ENCODE peak calls at places on chromosomes 7 and 10, in ten cellular contexts. S, C, V, N, K, J, Z, D, X and T are unnamed samples. For H3K4me1, the result is how much of the 10 kb centered on the place peaks cover.

GRCh38 chr10:129058664-129059155 is 408.3 kb upstream of the MGMT start:
- DNase-seq in S (peak), C (no peak), V (no peak), N (no peak), K (no peak), J (no peak), Z (no peak), D (no peak), X (no peak), T (peak)

GRCh38 chr10:51862149-51862548 is 162.8 kb upstream of the CSTF2T start:
- DNase-seq in S (no peak), C (no peak), V (no peak), N (no peak), K (no peak), J (no peak), Z (no peak), D (no peak), X (no peak), T (no peak)

GRCh38 chr7:133190172-133190528 is 62.7 kb upstream of the EXOC4 start:
- DNase-seq in S (no peak), C (no peak), V (no peak), N (no peak), K (no peak), J (no peak), Z (no peak), D (no peak), X (no peak), T (no peak)

GRCh38 chr10:108049668-108050067 is 885.2 kb upstream of the SORCS1 start:
- DNase-seq in S (no peak), C (no peak), V (no peak), N (no peak), K (no peak), J (no peak), Z (no peak), D (no peak), X (no peak), T (no peak)

GRCh38 chr10:111996103-111996502 is 187.5 kb downstream of the GPAM start:
- DNase-seq in S (no peak), C (no peak), V (no peak), N (no peak), K (no peak), J (no peak), Z (no peak), D (no peak), X (no peak), T (no peak)

GRCh38 chr10:52637592-52637991 is 135.0 kb downstream of the MBL2 start:
- DNase-seq in S (no peak), C (no peak), V (no peak), N (no peak), K (no peak), J (no peak), Z (no peak), D (no peak), X (no peak), T (no peak)

GRCh38 chr7:50355817-50356178 is 51.3 kb downstream of the IKZF1 start:
- DNase-seq in S (no peak), C (peak), V (no peak), N (no peak), K (no peak), J (no peak), Z (no peak), D (no peak), X (no peak), T (no peak)

GRCh38 chr7:131250331-131250730 is 77.3 kb upstream of the MKLN1 start:
- DNase-seq in S (no peak), C (no peak), V (no peak), N (no peak), K (no peak), J (peak), Z (no peak), D (no peak), X (no peak), T (no peak)

GRCh38 chr10:125159932-125160855 is at the start of gene CTBP2:
- DNase-seq in S (peak), C (peak), V (peak), N (no peak), K (peak), J (no peak), Z (peak), D (no peak), X (peak), T (no peak)

GRCh38 chr7:39105720-39106119 is 128.0 kb downstream of the POU6F2 start:
- DNase-seq in S (no peak), C (no peak), V (no peak), N (no peak), K (no peak), J (no peak), Z (no peak), D (no peak), X (no peak), T (no peak)
- H3K4me1 ChIP-seq in S (under half), C (under half), V (under half), N (under half), K (under half), J (under half), Z (under half), D (under half), X (under half), T (under half)

GRCh38 chr7:156608176-156608478 is 32.4 kb upstream of the RNF32 start:
- DNase-seq in S (no peak), C (no peak), V (no peak), N (no peak), K (no peak), J (no peak), Z (no peak), D (no peak), X (no peak), T (no peak)

GRCh38 chr7:156607332-156608175 is 33.0 kb upstream of the RNF32 start:
- DNase-seq in S (no peak), C (no peak), V (no peak), N (no peak), K (no peak), J (peak), Z (no peak), D (no peak), X (no peak), T (no peak)

GRCh38 chr7:156606135-156606534 is 34.4 kb upstream of the RNF32 start:
- DNase-seq in S (no peak), C (no peak), V (no peak), N (no peak), K (no peak), J (no peak), Z (no peak), D (no peak), X (no peak), T (no peak)

GRCh38 chr7:156604836-156605695 is 35.5 kb upstream of the RNF32 start:
- DNase-seq in S (no peak), C (no peak), V (no peak), N (no peak), K (no peak), J (no peak), Z (no peak), D (no peak), X (no peak), T (no peak)

DNA sequence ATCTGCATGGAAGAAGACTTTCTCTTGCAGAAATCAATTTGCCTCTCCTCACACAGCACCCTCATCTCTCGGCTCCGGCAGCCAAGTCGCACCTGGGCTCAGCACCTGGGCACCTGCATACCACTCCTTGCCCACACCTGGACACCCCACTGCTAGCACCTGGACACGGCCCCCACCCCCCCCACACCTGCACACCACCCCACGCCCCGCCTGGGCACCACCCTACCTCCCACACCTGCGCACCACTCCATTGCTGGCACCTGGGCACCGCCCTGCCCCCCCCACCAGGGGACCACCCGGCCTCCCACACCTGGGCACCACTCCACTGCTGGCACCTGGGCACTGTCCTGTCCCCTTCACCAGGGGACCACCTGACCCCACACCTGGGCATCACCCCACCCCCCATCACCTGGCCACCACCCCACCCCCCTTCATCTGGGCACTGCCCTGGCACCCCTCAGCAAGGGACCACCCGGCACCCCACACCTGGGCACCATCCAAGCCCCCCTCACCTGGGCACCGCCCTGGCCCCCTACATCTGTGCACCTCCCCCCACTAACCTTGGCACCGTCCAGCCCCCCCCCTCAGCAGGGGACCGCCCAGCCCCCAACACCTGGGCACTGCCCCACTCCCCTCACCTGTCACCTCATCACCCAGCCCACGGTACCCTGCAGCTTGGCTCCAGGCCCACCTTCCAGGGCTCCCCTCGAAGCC is 33.8 kb upstream of the RNF32 start:
- DNase-seq in S (no peak), C (no peak), V (no peak), N (no peak), K (no peak), J (no peak), Z (no peak), D (no peak), X (no peak), T (no peak)
- H3K4me3 ChIP-seq in S (no peak), C (peak), V (no peak), N (no peak), K (no peak), J (no peak), Z (no peak), D (peak), X (peak), T (no peak)

DNA sequence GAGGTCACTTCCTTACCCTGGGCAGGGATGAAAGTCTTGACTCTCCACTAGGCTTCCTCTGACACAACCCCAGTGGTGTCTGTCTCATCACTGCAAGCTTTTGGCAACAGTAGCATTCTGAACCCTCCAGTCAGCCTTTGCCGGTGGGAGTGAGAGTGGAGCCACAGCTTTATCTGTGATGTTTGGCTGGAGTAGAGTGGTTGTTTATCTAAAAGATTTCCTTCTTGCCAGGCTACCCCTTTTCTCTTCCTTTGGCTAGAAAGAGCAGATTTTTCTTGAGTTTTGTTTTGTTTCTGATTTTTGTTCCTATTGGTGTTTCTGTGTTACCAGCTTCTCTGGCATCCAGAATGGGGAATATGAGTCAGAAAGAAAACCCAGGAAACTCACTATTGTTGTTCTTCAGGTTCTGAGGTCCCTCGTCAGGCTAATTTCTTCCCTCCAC is 98.9 kb upstream of the KIF5B start:
- DNase-seq in S (no peak), C (no peak), V (no peak), N (no peak), K (no peak), J (peak), Z (no peak), D (no peak), X (no peak), T (no peak)
- H3K4me1 ChIP-seq in S (under half), C (under half), V (under half), N (under half), K (under half), J (under half), Z (under half), D (under half), X (under half), T (under half)

GRCh38 chr7:158588085-158588877 is 658 bp upstream of the PTPRN2 start:
- DNase-seq in S (no peak), C (peak), V (no peak), N (no peak), K (no peak), J (no peak), Z (no peak), D (no peak), X (no peak), T (no peak)
- H3K4me3 ChIP-seq in S (no peak), C (peak), V (no peak), N (no peak), K (peak), J (peak), Z (no peak), D (peak), X (peak), T (peak)

GRCh38 chr7:36045830-36046341 is 107.2 kb upstream of the EEPD1 start:
- DNase-seq in S (no peak), C (no peak), V (no peak), N (no peak), K (no peak), J (no peak), Z (no peak), D (no peak), X (no peak), T (no peak)

GRCh38 chr7:36045275-36045674 is 107.8 kb upstream of the EEPD1 start:
- DNase-seq in S (no peak), C (no peak), V (peak), N (no peak), K (no peak), J (peak), Z (no peak), D (no peak), X (no peak), T (no peak)

GRCh38 chr7:36048141-36048901 is 104.7 kb upstream of the EEPD1 start:
- DNase-seq in S (no peak), C (peak), V (peak), N (no peak), K (peak), J (peak), Z (no peak), D (no peak), X (no peak), T (no peak)

GRCh38 chr7:36047254-36047653 is 105.8 kb upstream of the EEPD1 start:
- DNase-seq in S (no peak), C (no peak), V (no peak), N (no peak), K (no peak), J (no peak), Z (no peak), D (no peak), X (no peak), T (no peak)

DNA sequence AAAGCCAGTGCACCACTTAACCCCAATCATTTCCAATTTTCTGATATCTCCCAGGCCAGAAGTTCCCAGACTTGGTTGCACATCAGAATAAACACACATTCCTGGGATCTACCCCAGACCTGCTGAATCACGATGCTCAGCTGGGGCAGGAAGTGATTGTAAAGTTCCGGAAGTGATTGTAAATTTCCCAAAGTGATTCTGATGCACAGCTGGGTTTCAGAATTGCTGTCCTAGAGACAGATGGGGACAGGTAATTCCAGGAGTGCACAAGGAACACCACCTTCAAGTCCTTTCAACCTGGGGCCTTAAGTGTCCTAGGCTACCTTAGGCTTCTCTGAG is 104.2 kb upstream of the EEPD1 start:
- DNase-seq in S (no peak), C (no peak), V (no peak), N (no peak), K (no peak), J (peak), Z (no peak), D (no peak), X (no peak), T (no peak)
- H3K4me1 ChIP-seq in S (under half), C (under half), V (under half), N (under half), K (under half), J (under half), Z (under half), D (under half), X (half or more), T (under half)

GRCh38 chr10:22605168-22605567 is 109.2 kb downstream of the PIP4K2A start:
- DNase-seq in S (no peak), C (no peak), V (no peak), N (no peak), K (peak), J (peak), Z (no peak), D (no peak), X (no peak), T (no peak)
- H3K4me3 ChIP-seq in S (no peak), C (no peak), V (no peak), N (no peak), K (no peak), J (no peak), Z (no peak), D (no peak), X (no peak), T (no peak)

GRCh38 chr7:117165656-117166055 is 157.2 kb downstream of the WNT2 start:
- DNase-seq in S (no peak), C (no peak), V (no peak), N (no peak), K (no peak), J (no peak), Z (no peak), D (peak), X (peak), T (no peak)
- H3K4me1 ChIP-seq in S (under half), C (under half), V (under half), N (under half), K (under half), J (under half), Z (under half), D (under half), X (under half), T (under half)

GRCh38 chr10:80414126-80414898 is 6.0 kb downstream of the PRXL2A start:
- DNase-seq in S (no peak), C (no peak), V (no peak), N (no peak), K (no peak), J (peak), Z (no peak), D (no peak), X (no peak), T (no peak)
- H3K4me3 ChIP-seq in S (no peak), C (no peak), V (no peak), N (no peak), K (no peak), J (no peak), Z (no peak), D (no peak), X (peak), T (peak)

GRCh38 chr7:148395292-148395691 is 195.3 kb upstream of the C7orf33 start:
- DNase-seq in S (no peak), C (no peak), V (no peak), N (no peak), K (no peak), J (no peak), Z (no peak), D (no peak), X (no peak), T (no peak)

GRCh38 chr7:148397555-148397954 is 193.0 kb upstream of the C7orf33 start:
- DNase-seq in S (no peak), C (no peak), V (no peak), N (no peak), K (no peak), J (no peak), Z (no peak), D (no peak), X (no peak), T (no peak)

GRCh38 chr7:148397056-148397455 is 193.5 kb upstream of the C7orf33 start:
- DNase-seq in S (no peak), C (no peak), V (no peak), N (no peak), K (no peak), J (no peak), Z (no peak), D (no peak), X (no peak), T (no peak)

GRCh38 chr7:148394582-148394981 is 196.0 kb upstream of the C7orf33 start:
- DNase-seq in S (no peak), C (no peak), V (no peak), N (no peak), K (no peak), J (no peak), Z (no peak), D (no peak), X (no peak), T (no peak)

GRCh38 chr7:148395990-148396716 is 194.4 kb upstream of the C7orf33 start:
- DNase-seq in S (no peak), C (no peak), V (no peak), N (no peak), K (no peak), J (no peak), Z (no peak), D (no peak), X (no peak), T (no peak)
- H3K4me1 ChIP-seq in S (under half), C (under half), V (under half), N (under half), K (under half), J (under half), Z (under half), D (under half), X (under half), T (under half)

GRCh38 chr10:324593-324992 is 189.3 kb downstream of the ZMYND11 start:
- DNase-seq in S (peak), C (no peak), V (no peak), N (no peak), K (no peak), J (no peak), Z (no peak), D (no peak), X (no peak), T (peak)

GRCh38 chr10:325282-325681 is 190.0 kb downstream of the ZMYND11 start:
- DNase-seq in S (peak), C (no peak), V (no peak), N (no peak), K (no peak), J (no peak), Z (no peak), D (no peak), X (no peak), T (no peak)

GRCh38 chr10:326350-326749 is 191.1 kb downstream of the ZMYND11 start:
- DNase-seq in S (peak), C (no peak), V (no peak), N (no peak), K (no peak), J (no peak), Z (no peak), D (no peak), X (no peak), T (peak)

GRCh38 chr10:320787-321186 is 185.5 kb downstream of the ZMYND11 start:
- DNase-seq in S (peak), C (no peak), V (no peak), N (no peak), K (no peak), J (no peak), Z (no peak), D (no peak), X (no peak), T (no peak)

DNA sequence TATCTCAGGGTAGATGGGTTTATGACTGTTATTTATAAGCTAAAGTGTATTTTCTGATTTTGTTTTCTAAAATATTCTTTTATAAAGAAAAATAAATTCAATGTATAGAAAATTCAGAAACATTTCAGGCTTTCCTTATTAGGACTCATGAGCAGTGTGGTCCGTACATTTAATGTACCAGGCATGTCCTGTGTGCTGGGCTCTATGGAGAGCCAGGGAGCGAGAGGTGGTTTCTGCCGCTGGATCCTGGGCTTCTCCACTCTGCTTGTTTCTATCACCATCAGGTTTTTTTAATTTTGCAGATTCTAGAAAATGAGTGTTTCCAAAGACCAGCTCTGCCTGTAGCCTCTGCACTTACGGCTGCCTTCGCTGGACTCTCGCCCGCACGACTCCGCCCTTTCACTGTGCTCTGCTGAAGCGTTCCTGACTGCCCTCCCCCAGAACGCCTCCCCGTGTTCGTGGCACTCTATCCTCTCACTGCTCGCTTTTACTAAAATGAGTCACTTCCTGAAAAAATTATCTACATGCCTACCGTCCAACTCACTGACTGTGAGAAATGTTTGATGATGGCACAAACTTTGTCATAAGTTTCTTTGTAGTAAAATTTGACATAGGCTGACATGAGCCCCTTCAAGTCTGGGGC is 188.5 kb downstream of the ZMYND11 start:
- DNase-seq in S (peak), C (peak), V (peak), N (no peak), K (peak), J (peak), Z (peak), D (peak), X (peak), T (peak)
- H3K4me3 ChIP-seq in S (no peak), C (no peak), V (no peak), N (no peak), K (no peak), J (peak), Z (peak), D (no peak), X (no peak), T (no peak)